ENCODE peak calls at places on chromosome X, in four cellular contexts. C is aorta, X is breast epithelium, R is HAP-1. Z is an unnamed sample.

GRCh38 chrX:12210921-12211320 is 72.6 kb downstream of the FRMPD4 start:
- DNase-seq in C (no peak), R (no peak), X (no peak), Z (no peak)

GRCh38 chrX:20397587-20397986 is 130.9 kb upstream of the RPS6KA3 start:
- DNase-seq in X (no peak), R (no peak), C (no peak), Z (no peak)

GRCh38 chrX:64894454-64895038 is 81.7 kb downstream of the ZC4H2 start:
- DNase-seq in R (peak; percentile 65), C (no peak), X (no peak), Z (peak; percentile 26)

GRCh38 chrX:85136409-85136808 is 107.2 kb downstream of the SATL1 start:
- DNase-seq in X (no peak), C (no peak), R (no peak), Z (no peak)

GRCh38 chrX:56766554-56767412 is 37.7 kb downstream of the NBDY start:
- DNase-seq in X (peak; percentile 19), C (peak; percentile 62), R (no peak), Z (peak; percentile 13)

GRCh38 chrX:135974279-135974856 is 580 bp upstream of the MMGT1 start:
- DNase-seq in C (peak; percentile 92), X (no peak), R (peak; percentile 92), Z (peak; percentile 93)

GRCh38 chrX:132184871-132185270 is 34.4 kb downstream of the RAP2C start:
- DNase-seq in R (no peak), X (no peak), C (no peak), Z (no peak)

GRCh38 chrX:50067435-50068292 is 133.1 kb downstream of the AKAP4 start:
- DNase-seq in R (peak; percentile 52), C (no peak), X (no peak), Z (peak; percentile 62)

GRCh38 chrX:102975016-102975415 is 37.9 kb downstream of the RAB40AL start:
- DNase-seq in R (no peak), X (no peak), C (no peak), Z (no peak)

GRCh38 chrX:124863303-124863702 is 456.4 kb upstream of the TEX13C start:
- DNase-seq in C (no peak), R (peak; percentile 31), X (no peak), Z (peak; percentile 2)

GRCh38 chrX:115068896-115069295 is 51.5 kb upstream of the IL13RA2 start:
- DNase-seq in R (no peak), X (no peak), C (peak; percentile 71), Z (peak; percentile 8)

GRCh38 chrX:104419211-104419610 is 146.8 kb upstream of the IL1RAPL2 start:
- DNase-seq in X (peak; percentile 39), C (no peak), R (no peak), Z (no peak)

GRCh38 chrX:13752141-13752540 is 17.6 kb downstream of the OFD1 start:
- DNase-seq in R (no peak), X (no peak), C (no peak), Z (no peak)

GRCh38 chrX:30302957-30303356 is 6.2 kb downstream of the NR0B1 start:
- DNase-seq in R (no peak), C (peak; percentile 71), X (peak; percentile 30), Z (peak; percentile 13)

GRCh38 chrX:13064599-13065143 is 20.3 kb upstream of the FAM9C start:
- DNase-seq in X (no peak), C (no peak), R (no peak), Z (no peak)

GRCh38 chrX:3743821-3744439 is 30.5 kb upstream of the PRKX start:
- DNase-seq in R (no peak), X (no peak), C (no peak), Z (no peak)

GRCh38 chrX:10158279-10158939 is 1.6 kb downstream of the CLCN4 start:
- DNase-seq in R (no peak), C (peak; percentile 82), X (no peak), Z (peak; percentile 84)

GRCh38 chrX:109374276-109374960 is 107.5 kb downstream of the GUCY2F start:
- DNase-seq in X (no peak), R (no peak), C (no peak), Z (no peak)

GRCh38 chrX:68177542-68177941 is 255.8 kb downstream of the OPHN1 start:
- DNase-seq in R (no peak), X (no peak), C (no peak), Z (no peak)

GRCh38 chrX:150873616-150874015 is 24.9 kb downstream of the CD99L2 start:
- DNase-seq in X (no peak), R (no peak), C (no peak), Z (no peak)

GRCh38 chrX:8815460-8816065 is 14.4 kb upstream of the FAM9A start:
- DNase-seq in R (peak; percentile 54), X (no peak), C (no peak), Z (peak; percentile 68)

GRCh38 chrX:79728421-79728820 is 286.1 kb upstream of the TBX22 start:
- DNase-seq in C (no peak), X (no peak), R (no peak), Z (no peak)

GRCh38 chrX:71250856-71251255 is 3.1 kb downstream of the ZMYM3 start:
- DNase-seq in X (no peak), C (no peak), R (no peak), Z (no peak)

GRCh38 chrX:47798861-47799260 is 37.8 kb upstream of the ZNF81 start:
- DNase-seq in C (no peak), X (no peak), R (no peak), Z (no peak)

GRCh38 chrX:122835886-122836285 is 348.2 kb upstream of the GRIA3 start:
- DNase-seq in X (no peak), C (no peak), R (no peak), Z (no peak)

GRCh38 chrX:40632199-40632598 is 9.0 kb downstream of the MPC1L start:
- DNase-seq in C (no peak), R (no peak), X (no peak), Z (no peak)

DNA sequence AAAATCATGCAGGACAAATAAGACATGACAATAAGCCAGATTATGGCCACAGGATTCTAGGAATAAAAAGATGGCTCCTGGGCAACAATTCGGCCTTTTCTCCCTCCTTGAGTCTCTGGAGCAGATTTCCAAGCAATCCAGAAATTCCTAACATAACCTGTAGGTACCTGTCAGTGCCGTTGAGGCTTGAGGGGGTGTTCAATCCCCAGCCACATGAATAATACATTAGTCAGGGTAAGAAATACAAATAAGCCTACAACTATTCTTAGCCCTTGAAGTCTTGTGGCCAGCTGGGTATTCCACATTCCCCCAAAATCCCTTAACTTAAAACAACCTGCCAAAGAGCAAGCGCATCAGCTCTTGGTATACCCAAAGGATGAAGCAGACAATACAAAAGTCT is 9.7 kb downstream of the CXorf38 start:
- DNase-seq in X (no peak), C (no peak), R (no peak), Z (no peak)
- H3K36me3 ChIP-seq in X (peaks cover 6% of the 10 kb centered on the region), C (peaks cover 5% of the 10 kb centered on the region), R (peaks cover 38% of the 10 kb centered on the region), Z (peaks cover 19% of the 10 kb centered on the region)

GRCh38 chrX:52263417-52263816 is 78.7 kb downstream of the MAGED4 start:
- DNase-seq in R (no peak), X (no peak), C (no peak), Z (no peak)

GRCh38 chrX:52261125-52261462 is 76.4 kb downstream of the MAGED4 start:
- DNase-seq in C (no peak), X (no peak), R (no peak), Z (no peak)

GRCh38 chrX:52261463-52262194 is 76.9 kb downstream of the MAGED4 start:
- DNase-seq in R (peak; percentile 97), C (peak; percentile 98), X (peak; percentile 95), Z (peak; percentile 78)

GRCh38 chrX:52265713-52266112 is 81.0 kb downstream of the MAGED4 start:
- DNase-seq in R (peak; percentile 29), X (no peak), C (no peak), Z (no peak)

GRCh38 chrX:52262195-52262546 is 77.5 kb downstream of the MAGED4 start:
- DNase-seq in R (no peak), X (no peak), C (no peak), Z (no peak)
- H3K4me3 ChIP-seq in R (peak overlapping the region; percentile 56), X (peak overlapping the region; percentile 60), C (no peak overlapping the region), Z (peak overlapping the region; percentile 59)

GRCh38 chrX:15495801-15496200 is 2.7 kb upstream of the PIR start:
- DNase-seq in R (no peak), C (no peak), X (no peak), Z (no peak)
- H3K27me3 ChIP-seq in R (no peaks in the 10 kb centered on the region), C (no peaks in the 10 kb centered on the region), X (no peaks in the 10 kb centered on the region), Z (no peaks in the 10 kb centered on the region)

GRCh38 chrX:154352012-154352401 is 22.4 kb downstream of the FLNA start:
- DNase-seq in C (no peak), R (no peak), X (no peak), Z (no peak)
- H3K36me3 ChIP-seq in C (peaks cover 23% of the 10 kb centered on the region), R (peaks cover 90% of the 10 kb centered on the region), X (no peaks in the 10 kb centered on the region), Z (peaks cover 34% of the 10 kb centered on the region)